ENCODE peak calls at places on chromosomes 3 and 15, in seven cellular contexts. X, T, L, O, D, Z and H are unnamed samples.

GRCh38 chr15:41891946-41892345 is 1.9 kb downstream of the SPTBN5 start:
- DNase-seq in D (no peak), X (no peak), L (no peak), T (no peak), O (no peak), Z (no peak), H (no peak)

GRCh38 chr3:181615666-181616065 is 96.1 kb upstream of the SOX2 start:
- DNase-seq in O (no peak), T (no peak), L (no peak), X (no peak), D (no peak), Z (no peak), H (no peak)

GRCh38 chr3:4292301-4292700 is 10.9 kb upstream of the SETMAR start:
- DNase-seq in D (no peak), T (no peak), O (no peak), X (no peak), L (no peak), Z (no peak), H (no peak)

GRCh38 chr3:46706771-46707582 is 5.8 kb downstream of the TMIE start:
- DNase-seq in L (peak), T (no peak), X (peak), Z (peak), D (no peak), O (no peak), H (no peak)

GRCh38 chr3:196135693-196136639 is 54.1 kb upstream of the TFRC start:
- DNase-seq in T (no peak), Z (no peak), O (no peak), X (no peak), L (no peak), D (no peak), H (no peak)

GRCh38 chr3:122676759-122677158 is 3.9 kb upstream of the PARP14 start:
- DNase-seq in D (no peak), O (no peak), Z (no peak), X (no peak), T (no peak), L (no peak), H (no peak)

GRCh38 chr3:11509175-11510000 is 134.3 kb downstream of the VGLL4 start:
- DNase-seq in X (peak), D (no peak), O (peak), T (peak), L (no peak), Z (peak), H (no peak)

GRCh38 chr15:47404877-47405276 is 312.4 kb upstream of the SEMA6D start:
- DNase-seq in O (no peak), L (no peak), Z (no peak), X (no peak), T (no peak), D (no peak), H (no peak)

GRCh38 chr15:77722759-77723460 is 90.2 kb upstream of the LINGO1 start:
- DNase-seq in Z (no peak), X (no peak), O (no peak), L (no peak), D (no peak), T (no peak), H (no peak)

GRCh38 chr3:98593046-98593936 is at the start of gene CPOX:
- DNase-seq in X (peak), D (peak), T (peak), L (peak), O (peak), Z (peak), H (peak)
- TF ChIP-seq POLR2A in X (peak), D (peak), T (peak), L (no peak), O (no peak), Z (no peak), H (peak)

GRCh38 chr15:34252545-34252944 is 27.7 kb downstream of the EMC4 start:
- DNase-seq in D (no peak), O (no peak), T (peak), X (no peak), Z (no peak), L (no peak), H (no peak)
- TF ChIP-seq POLR2AphosphoS5 in D (no peak), O (no peak), T (no peak), X (no peak), Z (no peak), L (no peak), H (no peak)

GRCh38 chr3:49165771-49166751 is at the start of gene CCDC71:
- DNase-seq in O (peak), T (peak), D (peak), X (peak), L (peak), Z (peak), H (peak)

GRCh38 chr3:49164983-49165720 is 979 bp downstream of the CCDC71 start:
- DNase-seq in X (no peak), L (no peak), D (no peak), O (no peak), Z (no peak), T (no peak), H (no peak)

GRCh38 chr3:49163609-49164008 is 2.5 kb downstream of the CCDC71 start:
- DNase-seq in Z (no peak), D (no peak), T (no peak), X (no peak), L (no peak), O (no peak), H (no peak)

GRCh38 chr3:49170744-49171118 is 667 bp upstream of the KLHDC8B start:
- DNase-seq in D (no peak), T (no peak), O (no peak), X (no peak), Z (no peak), L (no peak), H (no peak)

GRCh38 chr3:49166752-49167556 is 823 bp upstream of the CCDC71 start:
- DNase-seq in D (no peak), L (no peak), X (no peak), Z (no peak), O (no peak), T (no peak), H (no peak)
- TF ChIP-seq POLR2A in D (no peak), L (no peak), X (no peak), Z (no peak), O (no peak), T (no peak), H (no peak)

DNA sequence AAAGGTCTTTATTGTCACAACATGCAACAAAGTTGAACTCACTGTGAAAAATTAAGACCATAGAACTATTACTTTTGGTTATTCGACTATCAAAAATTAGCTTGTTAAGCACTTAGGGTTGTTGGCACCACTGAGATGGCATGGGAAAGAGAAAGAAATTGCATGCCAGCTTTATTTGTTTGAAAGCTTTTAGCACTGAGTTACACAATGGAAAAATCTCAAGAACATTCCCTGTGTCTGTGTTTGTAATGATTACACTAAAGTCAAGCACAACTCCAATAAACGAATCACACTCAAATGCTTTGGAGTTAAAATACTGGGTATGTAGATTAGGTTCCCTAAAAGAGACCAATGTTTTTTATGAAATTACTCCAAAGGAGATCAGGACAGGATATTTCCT is 158.6 kb upstream of the COL8A1 start:
- DNase-seq in Z (no peak), O (no peak), T (no peak), X (no peak), D (no peak), L (no peak), H (no peak)
- TF ChIP-seq POLR2AphosphoS5 in Z (no peak), O (no peak), T (no peak), X (no peak), D (no peak), L (no peak), H (no peak)